ENCODE peak calls at places on chromosome 4, in eight cellular contexts. I, S, E, F, G, O, Q and N are unnamed samples.

GRCh38 chr4:79211490-79211889 is 114.4 kb downstream of the NAA11 start:
- DNase-seq in G (no peak), I (no peak), Q (no peak), S (no peak), F (no peak), E (no peak), O (no peak), N (no peak)

GRCh38 chr4:142405021-142405991 is 440.8 kb downstream of the INPP4B start:
- DNase-seq in G (peak), E (peak), O (no peak), S (peak), I (peak), Q (no peak), F (no peak), N (peak)

GRCh38 chr4:132593717-132594400 is 555.2 kb upstream of the PCDH10 start:
- DNase-seq in S (no peak), E (no peak), Q (no peak), F (no peak), I (no peak), O (no peak), G (no peak), N (no peak)

GRCh38 chr4:7911044-7911578 is 28.6 kb downstream of the AFAP1 start:
- DNase-seq in F (peak), O (peak), I (no peak), G (peak), S (no peak), Q (peak), E (no peak), N (peak)

GRCh38 chr4:162894387-162894786 is 272.3 kb downstream of the NAF1 start:
- DNase-seq in I (no peak), S (no peak), O (no peak), Q (no peak), G (no peak), E (no peak), F (no peak), N (no peak)

GRCh38 chr4:63869370-63869769 is 539.9 kb downstream of the TECRL start:
- DNase-seq in O (no peak), I (no peak), G (no peak), Q (no peak), F (no peak), E (no peak), S (no peak), N (no peak)

GRCh38 chr4:14853186-14853946 is 148.9 kb upstream of the CPEB2 start:
- DNase-seq in I (no peak), E (no peak), F (peak), G (peak), S (no peak), Q (peak), O (no peak), N (no peak)

GRCh38 chr4:73922766-73923630 is 53.8 kb downstream of the CXCL1 start:
- DNase-seq in O (no peak), F (no peak), E (no peak), I (no peak), Q (no peak), S (no peak), G (peak), N (no peak)

GRCh38 chr4:25621027-25621930 is 34.4 kb upstream of the SLC34A2 start:
- DNase-seq in S (no peak), I (no peak), E (no peak), F (no peak), Q (no peak), G (no peak), O (no peak), N (no peak)

GRCh38 chr4:174286870-174287269 is 3.2 kb downstream of the CEP44 start:
- DNase-seq in E (no peak), O (no peak), S (no peak), Q (no peak), G (no peak), F (no peak), I (no peak), N (no peak)

GRCh38 chr4:42492977-42493376 is 95.7 kb downstream of the SHISA3 start:
- DNase-seq in E (no peak), I (peak), Q (no peak), S (no peak), O (no peak), F (no peak), G (no peak), N (no peak)

GRCh38 chr4:183503497-183504063 is 1.3 kb upstream of the ING2 start:
- DNase-seq in I (no peak), F (no peak), E (no peak), O (no peak), S (no peak), Q (no peak), G (no peak), N (no peak)

GRCh38 chr4:15982833-15983528 is 20.0 kb upstream of the FGFBP2 start:
- DNase-seq in O (no peak), I (no peak), Q (no peak), S (no peak), G (peak), F (no peak), E (no peak), N (no peak)

GRCh38 chr4:155666701-155667537 is at the start of gene GUCY1A1:
- DNase-seq in O (no peak), S (no peak), I (peak), E (peak), G (no peak), F (no peak), Q (no peak), N (no peak)

GRCh38 chr4:80875642-80876041 is 154.9 kb upstream of the BMP3 start:
- DNase-seq in S (no peak), O (no peak), E (no peak), G (no peak), I (no peak), F (no peak), Q (no peak), N (no peak)

GRCh38 chr4:12651876-12652275 is 832.3 kb downstream of the RAB28 start:
- DNase-seq in I (no peak), F (no peak), E (no peak), G (no peak), Q (no peak), O (no peak), S (no peak), N (no peak)

GRCh38 chr4:188819243-188819642 is 680.0 kb downstream of the TRIML1 start:
- DNase-seq in E (no peak), Q (no peak), I (no peak), S (no peak), G (peak), F (no peak), O (no peak), N (no peak)

GRCh38 chr4:53307819-53308773 is 57.8 kb downstream of the SCFD2 start:
- DNase-seq in Q (no peak), O (no peak), F (no peak), S (no peak), E (no peak), I (no peak), G (peak), N (no peak)

GRCh38 chr4:17204908-17205307 is 306.5 kb upstream of the LDB2 start:
- DNase-seq in E (no peak), I (no peak), G (no peak), Q (no peak), F (no peak), O (no peak), S (no peak), N (no peak)

GRCh38 chr4:24622435-24622834 is 38.1 kb upstream of the DHX15 start:
- DNase-seq in O (no peak), S (no peak), G (no peak), I (no peak), F (no peak), E (no peak), Q (no peak), N (no peak)

GRCh38 chr4:10762541-10762940 is 78.0 kb upstream of the CLNK start:
- DNase-seq in F (peak), O (no peak), E (no peak), Q (peak), I (no peak), G (peak), S (no peak), N (no peak)

GRCh38 chr4:5874811-5875465 is 17.9 kb downstream of the CRMP1 start:
- DNase-seq in I (no peak), O (peak), S (no peak), E (no peak), G (peak), Q (peak), F (peak), N (no peak)

GRCh38 chr4:176642472-176642871 is 150.2 kb downstream of the VEGFC start:
- DNase-seq in O (no peak), Q (no peak), E (no peak), F (no peak), G (no peak), S (no peak), I (no peak), N (no peak)

GRCh38 chr4:107035711-107036601 is at the start of gene DKK2:
- DNase-seq in O (no peak), G (peak), Q (no peak), I (peak), E (no peak), S (no peak), F (no peak), N (no peak)

GRCh38 chr4:27524224-27524623 is 663.6 kb downstream of the STIM2 start:
- DNase-seq in G (no peak), O (no peak), Q (no peak), F (no peak), S (no peak), E (no peak), I (no peak), N (no peak)

GRCh38 chr4:182297659-182298058 is 54.5 kb downstream of the TENM3 start:
- DNase-seq in E (no peak), I (no peak), F (no peak), G (peak), O (no peak), S (no peak), Q (no peak), N (no peak)

GRCh38 chr4:83285022-83285387 is 407 bp upstream of the COQ2 start:
- DNase-seq in F (no peak), S (peak), Q (no peak), G (peak), E (no peak), I (no peak), O (no peak), N (peak)

GRCh38 chr4:126899382-126899801 is 733.4 kb upstream of the INTU start:
- DNase-seq in F (peak), G (peak), S (no peak), O (no peak), I (no peak), E (peak), Q (peak), N (peak)

GRCh38 chr4:54090804-54091623 is 8.9 kb upstream of the GSX2 start:
- DNase-seq in I (peak), E (peak), O (no peak), F (no peak), G (peak), S (no peak), Q (no peak), N (peak)

GRCh38 chr4:101418055-101418454 is 70.7 kb upstream of the PPP3CA start:
- DNase-seq in G (no peak), S (no peak), I (peak), E (no peak), F (no peak), Q (no peak), O (no peak), N (no peak)

GRCh38 chr4:113822555-113823290 is 61.2 kb upstream of the CAMK2D start:
- DNase-seq in G (no peak), I (no peak), S (no peak), F (no peak), E (no peak), O (no peak), Q (no peak), N (no peak)

GRCh38 chr4:38223306-38223705 is 263.1 kb downstream of the PTTG2 start:
- DNase-seq in Q (no peak), O (no peak), S (no peak), E (no peak), I (no peak), G (no peak), F (no peak), N (no peak)

GRCh38 chr4:78061939-78062603 is 4.9 kb downstream of the FRAS1 start:
- DNase-seq in O (no peak), F (no peak), E (no peak), S (no peak), I (no peak), Q (no peak), G (no peak), N (no peak)

GRCh38 chr4:1413687-1414479 is 7.6 kb upstream of the NKX1-1 start:
- DNase-seq in E (no peak), F (no peak), I (no peak), S (no peak), O (no peak), Q (no peak), G (no peak), N (no peak)

GRCh38 chr4:150514709-150515108 is 67.2 kb upstream of the MAB21L2 start:
- DNase-seq in F (no peak), O (no peak), Q (no peak), I (no peak), E (no peak), S (no peak), G (no peak), N (no peak)

GRCh38 chr4:150515135-150515534 is 66.8 kb upstream of the MAB21L2 start:
- DNase-seq in E (no peak), O (no peak), Q (no peak), S (no peak), G (no peak), F (no peak), I (no peak), N (no peak)

GRCh38 chr4:150510176-150510875 is 71.6 kb upstream of the MAB21L2 start:
- DNase-seq in F (peak), O (no peak), G (peak), S (no peak), E (no peak), Q (peak), I (no peak), N (no peak)
- H3K4me3 ChIP-seq in F (peak), O (no peak), G (peak), S (no peak), E (peak), Q (peak), I (peak), N (no peak)

DNA sequence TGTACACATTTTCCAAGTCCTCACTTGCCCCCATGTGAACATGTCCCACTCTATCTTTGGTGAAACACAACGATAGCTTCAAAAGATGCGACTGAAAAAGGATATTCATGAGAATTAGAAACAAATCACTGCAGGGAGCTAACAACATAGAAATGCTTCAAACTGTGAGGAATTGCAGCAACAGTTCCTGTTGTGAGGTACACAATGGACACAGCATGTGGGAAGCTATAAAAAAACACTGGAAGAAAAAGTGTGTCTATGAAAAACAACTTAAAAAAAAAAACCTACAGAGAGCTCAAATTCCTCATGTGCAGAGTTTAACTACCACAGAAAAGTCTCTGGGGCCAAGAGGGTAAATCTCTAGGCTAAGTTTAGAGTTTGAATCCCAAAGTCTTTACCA is 51.6 kb upstream of the BLTP1 start:
- DNase-seq in E (no peak), F (no peak), G (no peak), S (no peak), Q (no peak), I (no peak), O (peak), N (no peak)
- H3K4me3 ChIP-seq in E (no peak), F (no peak), G (no peak), S (no peak), Q (no peak), I (no peak), O (no peak), N (no peak)

GRCh38 chr4:48603366-48604003 is 113.4 kb downstream of the ZAR1 start:
- DNase-seq in Q (no peak), F (no peak), O (no peak), G (no peak), E (no peak), S (no peak), I (no peak), N (no peak)
- H3K4me3 ChIP-seq in Q (no peak), F (no peak), O (no peak), G (no peak), E (no peak), S (no peak), I (peak), N (no peak)

GRCh38 chr4:134085525-134085924 is 116.1 kb downstream of the PABPC4L start:
- DNase-seq in G (no peak), E (no peak), Q (no peak), S (no peak), I (no peak), F (no peak), O (no peak), N (no peak)
- H3K4me3 ChIP-seq in G (no peak), E (no peak), Q (no peak), S (no peak), I (no peak), F (no peak), O (no peak), N (no peak)

DNA sequence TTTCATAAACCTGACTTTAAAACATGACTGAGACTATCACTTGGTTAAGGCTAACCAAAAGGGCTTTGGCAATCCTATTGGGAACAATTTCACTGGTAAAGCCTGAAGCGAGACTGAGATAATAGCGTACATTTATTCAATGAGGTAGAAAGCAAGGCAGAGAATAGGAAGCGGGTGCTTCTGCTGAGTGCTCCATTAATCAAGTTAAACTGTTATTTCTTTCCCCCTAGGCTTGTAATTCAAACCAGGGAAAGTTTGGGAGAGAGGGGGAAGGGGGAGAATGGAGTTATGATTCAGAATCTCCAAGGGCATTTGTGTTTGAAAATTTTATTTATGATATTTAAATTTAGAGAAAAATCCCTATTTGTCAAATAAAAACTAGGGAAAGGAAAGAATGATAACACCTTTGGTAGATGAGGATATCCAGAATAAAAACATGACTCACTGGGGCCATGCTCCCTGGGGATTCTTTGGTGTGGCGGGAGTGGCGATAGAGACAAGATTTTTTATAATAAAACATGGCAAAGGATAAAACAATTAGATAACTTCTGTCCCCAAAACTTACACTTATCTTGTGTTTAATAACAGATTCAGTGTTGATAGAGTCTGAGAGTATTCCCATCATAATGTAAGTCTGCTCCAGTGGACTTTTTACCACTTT is 34.7 kb upstream of the SORBS2 start:
- DNase-seq in E (no peak), F (no peak), Q (no peak), I (no peak), S (no peak), O (no peak), G (no peak), N (peak)
- H3K4me3 ChIP-seq in E (no peak), F (no peak), Q (no peak), I (no peak), S (no peak), O (no peak), G (no peak), N (no peak)

GRCh38 chr4:76607846-76608245 is 172.8 kb downstream of the SHROOM3 start:
- DNase-seq in F (no peak), Q (no peak), S (no peak), O (no peak), G (no peak), E (no peak), I (no peak), N (no peak)
- H3K4me3 ChIP-seq in F (no peak), Q (no peak), S (no peak), O (no peak), G (no peak), E (no peak), I (no peak), N (no peak)